ENCODE peak calls at places on chromosomes 4 and X, in six cellular contexts. I, J, O, Q, F and G are unnamed samples.

GRCh38 chr4:40656221-40656863 is 26.7 kb upstream of the RBM47 start:
- DNase-seq in I (no peak), J (no peak), Q (no peak), O (peak; percentile 28), F (no peak), G (no peak)

GRCh38 chr4:26583538-26583864 is 383 bp upstream of the TBC1D19 start:
- DNase-seq in Q (no peak), O (no peak), J (no peak), F (no peak), I (no peak), G (no peak)

GRCh38 chr4:37816006-37816405 is 10.5 kb upstream of the PGM2 start:
- DNase-seq in J (no peak), I (no peak), F (peak; percentile 41), O (peak; percentile 26), Q (no peak), G (no peak)

GRCh38 chrX:153406011-153406410 is 4.9 kb upstream of the PNMA6E start:
- DNase-seq in J (no peak), F (no peak), Q (no peak), I (no peak), O (no peak), G (no peak)

GRCh38 chr4:105471566-105472176 is 2.2 kb downstream of the PPA2 start:
- DNase-seq in O (peak; percentile 65), Q (peak; percentile 86), J (peak; percentile 82), I (peak; percentile 87), F (peak; percentile 74), G (peak; percentile 1)

GRCh38 chr4:8368998-8369397 is 71.5 kb downstream of the ACOX3 start:
- DNase-seq in Q (no peak), I (no peak), O (no peak), F (no peak), J (no peak), G (no peak)

GRCh38 chr4:85595796-85596559 is 121.0 kb downstream of the ARHGAP24 start:
- DNase-seq in F (no peak), I (no peak), J (no peak), Q (no peak), O (no peak), G (no peak)

GRCh38 chr4:70768301-70768948 is 46.7 kb downstream of the RUFY3 start:
- DNase-seq in F (no peak), J (no peak), I (no peak), Q (no peak), O (no peak), G (no peak)

GRCh38 chr4:6873792-6874461 is 35.7 kb upstream of the TBC1D14 start:
- DNase-seq in Q (peak; percentile 80), I (peak; percentile 70), O (peak; percentile 69), F (peak; percentile 80), J (no peak), G (no peak)

GRCh38 chrX:48923771-48924170 is 4.9 kb upstream of the PIM2 start:
- DNase-seq in Q (no peak), J (no peak), F (no peak), O (no peak), I (no peak), G (no peak)

GRCh38 chr4:10762541-10762940 is 78.0 kb upstream of the CLNK start:
- DNase-seq in J (no peak), F (no peak), Q (no peak), O (no peak), I (peak; percentile 90), G (no peak)

GRCh38 chr4:37648084-37648817 is 37.9 kb downstream of the RELL1 start:
- DNase-seq in F (no peak), J (no peak), I (peak; percentile 93), Q (peak; percentile 81), O (no peak), G (no peak)

GRCh38 chr4:164109517-164109916 is 615.0 kb downstream of the TMA16 start:
- DNase-seq in O (no peak), J (no peak), F (no peak), Q (no peak), I (no peak), G (no peak)

GRCh38 chrX:24424948-24425347 is 40.1 kb upstream of the PDK3 start:
- DNase-seq in O (no peak), F (no peak), I (no peak), J (peak; percentile 77), Q (no peak), G (no peak)

GRCh38 chrX:1316527-1316926 is 20.1 kb upstream of the IL3RA start:
- DNase-seq in F (no peak), J (peak; percentile 86), Q (peak; percentile 34), O (no peak), I (no peak), G (no peak)

GRCh38 chrX:68403522-68403921 is 29.8 kb downstream of the OPHN1 start:
- DNase-seq in I (no peak), J (no peak), F (no peak), Q (no peak), O (no peak), G (no peak)

GRCh38 chr4:138650917-138651564 is 364.5 kb upstream of the NOCT start:
- DNase-seq in I (peak; percentile 89), J (no peak), F (no peak), O (no peak), Q (no peak), G (no peak)

GRCh38 chrX:97315939-97316338 is 432.2 kb downstream of the RPA4 start:
- DNase-seq in J (no peak), F (no peak), I (peak; percentile 43), O (no peak), Q (no peak), G (no peak)

GRCh38 chr4:128354205-128354821 is 66.7 kb upstream of the PGRMC2 start:
- DNase-seq in J (no peak), Q (no peak), F (no peak), O (no peak), I (peak; percentile 88), G (no peak)

GRCh38 chr4:121199742-121200561 is 35.8 kb upstream of the TNIP3 start:
- DNase-seq in O (no peak), I (peak; percentile 23), J (no peak), Q (no peak), F (peak; percentile 39), G (no peak)

GRCh38 chr4:6071959-6072720 is 53.9 kb upstream of the C4orf50 start:
- DNase-seq in Q (no peak), O (no peak), I (peak; percentile 19), F (no peak), J (no peak), G (no peak)

GRCh38 chr4:101337688-101338087 is 9.6 kb downstream of the PPP3CA start:
- DNase-seq in O (no peak), J (no peak), F (no peak), I (no peak), Q (no peak), G (no peak)

GRCh38 chr4:3291411-3291968 is 1.3 kb upstream of the RGS12 start:
- DNase-seq in Q (peak; percentile 73), I (peak; percentile 67), J (no peak), O (no peak), F (no peak), G (no peak)

GRCh38 chr4:139214039-139214534 is 37.1 kb upstream of the ELF2 start:
- DNase-seq in O (peak; percentile 62), Q (no peak), J (no peak), F (no peak), I (peak; percentile 83), G (no peak)

GRCh38 chr4:180828455-180829018 is 1414.7 kb upstream of the TENM3 start:
- DNase-seq in I (peak; percentile 37), F (no peak), J (no peak), Q (no peak), O (no peak), G (peak; percentile 53)

GRCh38 chr4:138868562-138868961 is 147.0 kb upstream of the NOCT start:
- DNase-seq in I (no peak), Q (no peak), O (no peak), J (no peak), F (no peak), G (no peak)

DNA sequence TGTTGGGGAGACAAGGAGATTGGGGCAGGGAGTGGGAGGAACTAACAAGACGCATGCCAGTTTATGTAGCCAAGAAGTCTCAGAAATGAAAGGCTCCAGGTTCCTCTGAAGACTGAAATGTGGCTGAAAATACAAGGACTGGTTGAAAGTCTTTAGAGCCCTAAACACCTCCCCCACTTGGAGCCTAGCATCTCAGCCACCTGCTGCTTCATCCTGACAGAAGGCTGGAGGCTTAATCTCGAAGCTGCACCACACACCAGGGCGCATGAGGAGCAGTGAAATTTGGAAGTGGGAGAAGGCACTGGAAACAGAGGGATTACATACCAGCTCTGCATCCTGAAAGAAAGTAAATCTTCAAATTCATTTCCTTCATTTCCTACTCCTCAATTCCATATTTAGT is 160.7 kb upstream of the FTHL17 start:
- DNase-seq in F (no peak), O (no peak), I (peak; percentile 16), Q (no peak), J (no peak), G (no peak)
- H3K27ac ChIP-seq in F (no peak overlapping the region), O (no peak overlapping the region), I (no peak overlapping the region), Q (no peak overlapping the region), J (no peak overlapping the region), G (peak overlapping the region; percentile 13)

DNA sequence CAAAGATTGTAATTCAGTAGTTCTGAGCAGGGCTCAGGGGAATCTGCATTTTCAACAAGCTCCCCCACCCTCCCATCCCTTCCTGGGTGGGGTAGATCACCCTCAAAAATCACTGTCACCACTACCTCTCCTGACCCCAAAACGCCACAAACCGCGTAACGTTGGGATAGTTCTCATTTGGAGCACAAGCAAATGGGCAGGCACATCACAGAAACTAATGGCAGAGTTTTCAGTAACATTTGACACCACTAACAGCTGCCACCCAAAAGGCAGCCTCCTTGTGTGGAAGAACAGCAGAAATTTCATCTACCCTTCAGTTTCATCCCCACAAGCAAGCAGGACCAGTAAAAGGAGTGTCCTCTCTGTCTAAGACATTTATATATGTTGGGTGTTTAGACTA is 132.7 kb downstream of the PALLD start:
- DNase-seq in Q (no peak), J (no peak), O (no peak), F (no peak), I (no peak), G (no peak)
- H3K27ac ChIP-seq in Q (no peak overlapping the region), J (no peak overlapping the region), O (no peak overlapping the region), F (no peak overlapping the region), I (no peak overlapping the region), G (no peak overlapping the region)

GRCh38 chr4:143625632-143626031 is 74.8 kb downstream of the FREM3 start:
- DNase-seq in Q (no peak), F (no peak), O (no peak), J (no peak), I (no peak), G (no peak)

DNA sequence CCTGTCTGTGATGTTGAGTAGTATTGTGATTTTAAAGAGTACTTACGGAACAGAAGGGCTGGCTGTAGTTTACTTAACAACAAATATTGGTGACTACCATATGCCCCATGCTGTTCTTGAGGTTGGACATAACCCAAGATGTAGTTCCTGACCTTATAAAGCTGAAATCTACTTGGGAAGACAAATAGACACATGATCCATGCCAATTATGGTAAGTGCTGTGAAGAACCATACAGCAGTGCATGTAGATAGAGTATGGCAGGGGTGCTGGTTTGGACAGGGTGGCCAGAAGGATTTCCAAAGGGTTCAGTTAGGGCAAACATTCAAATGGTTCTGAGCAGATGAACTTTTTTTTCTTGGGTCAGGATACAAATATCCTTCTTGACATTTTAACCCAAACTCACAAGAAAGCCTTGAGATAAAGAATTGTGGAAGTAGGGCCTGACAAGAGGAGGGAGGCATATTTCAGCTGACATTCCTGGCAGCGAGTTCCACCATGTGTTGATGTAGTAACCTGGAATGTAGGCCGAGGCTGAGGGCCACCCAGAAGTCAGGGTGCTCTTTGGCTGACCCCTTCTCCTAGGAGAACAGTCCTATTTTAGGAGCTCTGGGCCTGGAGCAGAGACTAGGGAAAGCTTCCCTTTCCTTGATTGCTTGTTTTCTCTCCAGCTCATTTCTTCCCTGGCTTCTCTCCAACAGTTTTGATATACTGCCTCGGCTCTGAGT is 74.2 kb downstream of the FREM3 start:
- DNase-seq in J (no peak), I (no peak), F (no peak), O (peak; percentile 17), Q (peak; percentile 29), G (no peak)
- H3K27ac ChIP-seq in J (no peak overlapping the region), I (no peak overlapping the region), F (no peak overlapping the region), O (no peak overlapping the region), Q (no peak overlapping the region), G (no peak overlapping the region)

GRCh38 chrX:109782994-109783711 is 50.1 kb upstream of the ACSL4 start:
- DNase-seq in I (no peak), Q (no peak), J (no peak), O (no peak), F (no peak), G (no peak)
- H3K27ac ChIP-seq in I (no peak overlapping the region), Q (no peak overlapping the region), J (no peak overlapping the region), O (no peak overlapping the region), F (peak overlapping the region; percentile 52), G (no peak overlapping the region)